ENCODE peak calls at places on chromosomes 12 and 14, in seven cellular contexts. K, H, X, E, Y, L and P are unnamed samples.

GRCh38 chr14:49420201-49420600 is 166.0 kb downstream of the RPS29 start:
- DNase-seq in K (no peak), H (no peak), X (no peak), E (no peak), Y (no peak), L (no peak), P (no peak)

GRCh38 chr12:124694846-124695497 is 127.6 kb upstream of the NCOR2 start:
- DNase-seq in K (no peak), H (no peak), X (no peak), E (no peak), Y (peak), L (peak), P (no peak)

GRCh38 chr14:24145700-24146621 is at the start of gene PSME2:
- DNase-seq in K (no peak), H (no peak), X (no peak), E (no peak), Y (peak), L (no peak), P (no peak)

GRCh38 chr12:13425766-13426165 is 229.2 kb downstream of the EMP1 start:
- DNase-seq in K (no peak), H (peak), X (no peak), E (no peak), Y (peak), L (no peak), P (peak)

GRCh38 chr12:27826076-27826475 is 46.0 kb upstream of the MANSC4 start:
- DNase-seq in K (no peak), H (no peak), X (no peak), E (no peak), Y (no peak), L (no peak), P (no peak)

GRCh38 chr12:66548338-66549049 is 130.4 kb downstream of the GRIP1 start:
- DNase-seq in K (no peak), H (no peak), X (no peak), E (no peak), Y (no peak), L (no peak), P (no peak)

GRCh38 chr12:92978607-92979006 is 49.5 kb upstream of the EEA1 start:
- DNase-seq in K (no peak), H (no peak), X (no peak), E (no peak), Y (no peak), L (no peak), P (no peak)

GRCh38 chr12:80858356-80858755 is 79.4 kb downstream of the LIN7A start:
- DNase-seq in K (no peak), H (no peak), X (no peak), E (no peak), Y (peak), L (no peak), P (no peak)

GRCh38 chr14:74217672-74218448 is 21.4 kb upstream of the VSX2 start:
- DNase-seq in K (peak), H (peak), X (peak), E (peak), Y (peak), L (peak), P (peak)

GRCh38 chr12:93602897-93603668 is 30.6 kb downstream of the SOCS2 start:
- DNase-seq in K (no peak), H (no peak), X (no peak), E (no peak), Y (no peak), L (no peak), P (no peak)

GRCh38 chr14:53946404-53947400 is 9.9 kb downstream of the BMP4 start:
- DNase-seq in K (no peak), H (no peak), X (no peak), E (no peak), Y (no peak), L (no peak), P (peak)

GRCh38 chr12:129531004-129531403 is 372.8 kb downstream of the TMEM132D start:
- DNase-seq in K (no peak), H (no peak), X (peak), E (no peak), Y (no peak), L (no peak), P (peak)

GRCh38 chr12:99393763-99394162 is 253.8 kb upstream of the GARIN6 start:
- DNase-seq in K (no peak), H (no peak), X (no peak), E (no peak), Y (no peak), L (no peak), P (no peak)

GRCh38 chr12:3437986-3438385 is 53.0 kb upstream of the PRMT8 start:
- DNase-seq in K (no peak), H (no peak), X (no peak), E (no peak), Y (no peak), L (no peak), P (peak)

GRCh38 chr14:74582910-74583581 is 29.0 kb downstream of the LTBP2 start:
- DNase-seq in K (no peak), H (no peak), X (peak), E (no peak), Y (no peak), L (peak), P (no peak)

GRCh38 chr12:116389990-116390655 is 112.6 kb upstream of the MED13L start:
- DNase-seq in K (no peak), H (peak), X (no peak), E (no peak), Y (peak), L (no peak), P (no peak)

GRCh38 chr12:76591461-76591860 is 31.9 kb upstream of the OSBPL8 start:
- DNase-seq in K (no peak), H (no peak), X (no peak), E (no peak), Y (peak), L (no peak), P (no peak)

GRCh38 chr12:106084048-106084671 is 54.6 kb downstream of the NUAK1 start:
- DNase-seq in K (no peak), H (peak), X (no peak), E (no peak), Y (peak), L (no peak), P (peak)

GRCh38 chr12:15772405-15773018 is 16.7 kb downstream of the EPS8 start:
- DNase-seq in K (no peak), H (peak), X (no peak), E (no peak), Y (no peak), L (no peak), P (no peak)

GRCh38 chr12:64678835-64679234 is 68.5 kb downstream of the RASSF3 start:
- DNase-seq in K (no peak), H (no peak), X (no peak), E (no peak), Y (no peak), L (no peak), P (no peak)

GRCh38 chr14:52706286-52706685 is 714 bp upstream of the PSMC6 start:
- DNase-seq in K (peak), H (peak), X (no peak), E (no peak), Y (no peak), L (no peak), P (no peak)

GRCh38 chr12:59070534-59070933 is 150.2 kb upstream of the LRIG3 start:
- DNase-seq in K (no peak), H (no peak), X (no peak), E (no peak), Y (peak), L (no peak), P (no peak)

GRCh38 chr14:75794615-75795038 is 133.6 kb downstream of the TTLL5 start:
- DNase-seq in K (no peak), H (peak), X (no peak), E (no peak), Y (peak), L (no peak), P (no peak)

GRCh38 chr12:75452675-75453330 is 27.8 kb upstream of the GLIPR1 start:
- DNase-seq in K (no peak), H (peak), X (no peak), E (no peak), Y (peak), L (no peak), P (no peak)

GRCh38 chr14:29682789-29683188 is 244.9 kb downstream of the PRKD1 start:
- DNase-seq in K (no peak), H (no peak), X (no peak), E (no peak), Y (no peak), L (no peak), P (no peak)
- H3K4me3 ChIP-seq in K (no peak), H (no peak), X (no peak), E (no peak), Y (no peak), L (no peak), P (no peak)

DNA sequence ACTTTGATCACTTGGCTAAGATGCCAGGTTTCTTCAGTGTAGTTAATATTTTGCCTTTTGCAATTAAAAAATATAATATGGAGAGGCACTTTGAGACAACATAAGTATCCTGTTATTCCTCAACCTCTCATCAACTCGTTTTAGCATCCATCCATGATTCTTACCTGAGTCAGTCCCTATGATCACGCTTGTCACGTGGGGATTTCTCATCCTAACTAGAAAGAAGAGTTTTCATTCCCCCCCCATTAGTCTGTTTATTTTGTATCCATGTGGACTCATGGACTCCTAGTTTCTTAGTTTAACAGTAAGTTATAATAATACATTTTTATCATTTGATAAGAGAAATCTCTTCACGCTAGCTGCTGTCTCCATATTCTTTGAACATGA is 110.3 kb downstream of the SLC25A47 start:
- DNase-seq in K (no peak), H (no peak), X (no peak), E (no peak), Y (no peak), L (no peak), P (no peak)
- H3K27ac ChIP-seq in K (no peak), H (no peak), X (no peak), E (no peak), Y (no peak), L (no peak), P (no peak)

GRCh38 chr14:63045612-63046320 is 508 bp upstream of the KCNH5 start:
- DNase-seq in K (no peak), H (peak), X (no peak), E (no peak), Y (peak), L (no peak), P (peak)
- H3K4me3 ChIP-seq in K (no peak), H (peak), X (peak), E (no peak), Y (peak), L (peak), P (peak)

GRCh38 chr14:94665121-94665520 is 52.9 kb downstream of the SERPINA3 start:
- DNase-seq in K (no peak), H (peak), X (no peak), E (no peak), Y (peak), L (no peak), P (no peak)

GRCh38 chr14:94659953-94660946 is 48.1 kb downstream of the SERPINA3 start:
- DNase-seq in K (no peak), H (no peak), X (no peak), E (no peak), Y (no peak), L (no peak), P (no peak)

GRCh38 chr14:94670692-94671285 is 58.6 kb downstream of the SERPINA3 start:
- DNase-seq in K (no peak), H (no peak), X (no peak), E (no peak), Y (no peak), L (no peak), P (no peak)

GRCh38 chr14:94663965-94664704 is 51.9 kb downstream of the SERPINA3 start:
- DNase-seq in K (no peak), H (no peak), X (no peak), E (no peak), Y (no peak), L (no peak), P (no peak)

DNA sequence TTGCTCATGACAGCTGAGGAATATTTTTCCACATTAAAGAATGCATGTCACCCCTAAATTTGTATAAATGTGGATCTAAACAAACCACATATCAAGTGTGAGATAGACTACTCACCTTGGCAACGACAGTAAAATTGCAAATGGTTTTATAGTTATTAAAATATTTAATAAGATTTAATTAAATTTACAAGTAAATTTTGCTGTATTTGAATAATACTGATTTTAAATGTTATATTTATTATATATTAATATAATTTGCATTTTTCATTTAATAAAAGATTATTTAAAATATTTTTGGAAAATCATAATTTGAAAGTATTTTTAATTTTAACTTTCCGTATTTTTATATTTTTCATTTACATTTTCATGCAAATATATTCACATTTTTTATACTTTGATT is 53.4 kb downstream of the SERPINA3 start:
- DNase-seq in K (no peak), H (no peak), X (no peak), E (no peak), Y (no peak), L (no peak), P (no peak)
- H3K27ac ChIP-seq in K (no peak), H (no peak), X (no peak), E (no peak), Y (peak), L (no peak), P (no peak)

DNA sequence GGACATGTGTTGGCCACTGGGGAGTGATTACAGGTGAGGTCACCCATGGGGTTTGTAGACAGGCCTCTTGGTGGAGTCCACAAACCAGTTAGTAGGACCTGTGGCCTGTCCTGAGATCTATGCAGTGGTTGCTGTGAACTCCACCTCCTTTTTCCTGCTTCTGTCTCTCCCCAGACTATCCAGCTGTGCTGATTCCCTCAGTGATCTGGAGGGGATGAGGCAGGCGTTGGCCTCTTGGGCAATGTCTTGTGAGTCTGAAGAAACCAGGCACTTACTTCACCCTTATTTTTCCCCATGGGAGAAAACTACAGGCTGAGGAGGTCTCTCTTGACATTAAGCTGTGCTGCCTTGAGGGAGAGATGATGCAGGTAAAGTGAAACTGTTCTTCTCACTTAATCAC is 257.2 kb upstream of the PRICKLE1 start:
- DNase-seq in K (no peak), H (no peak), X (no peak), E (no peak), Y (no peak), L (no peak), P (peak)
- H3K4me3 ChIP-seq in K (no peak), H (no peak), X (no peak), E (no peak), Y (no peak), L (no peak), P (peak)

DNA sequence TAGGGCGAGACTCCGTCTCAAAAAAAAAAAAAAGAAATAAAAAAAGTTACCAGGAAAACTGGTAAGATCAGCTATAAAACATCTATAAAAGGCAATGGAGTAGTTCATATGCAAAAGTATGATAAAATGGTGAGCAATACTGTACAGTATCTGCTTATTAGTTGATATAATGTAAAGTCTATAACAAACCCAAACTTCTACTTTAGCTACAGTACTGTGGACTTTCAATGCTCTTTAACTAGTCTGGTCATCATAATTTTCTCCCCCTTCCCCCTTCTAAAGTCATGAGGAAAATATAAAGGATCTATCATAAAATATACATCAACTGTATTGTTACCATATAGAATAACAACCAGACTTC is 43.6 kb downstream of the MDM2 start:
- DNase-seq in K (no peak), H (no peak), X (no peak), E (no peak), Y (no peak), L (no peak), P (no peak)
- H3K27ac ChIP-seq in K (no peak), H (no peak), X (no peak), E (no peak), Y (no peak), L (no peak), P (no peak)

GRCh38 chr12:56079729-56080555 is at the start of gene ERBB3:
- DNase-seq in K (peak), H (peak), X (peak), E (peak), Y (peak), L (peak), P (peak)

GRCh38 chr12:56082967-56083366 is 3.0 kb downstream of the ERBB3 start:
- DNase-seq in K (no peak), H (no peak), X (no peak), E (no peak), Y (no peak), L (no peak), P (no peak)

GRCh38 chr12:56080556-56081138 is 682 bp downstream of the ERBB3 start:
- DNase-seq in K (no peak), H (peak), X (peak), E (no peak), Y (no peak), L (no peak), P (peak)

GRCh38 chr12:56082382-56082781 is 2.4 kb downstream of the ERBB3 start:
- DNase-seq in K (no peak), H (no peak), X (no peak), E (no peak), Y (no peak), L (no peak), P (no peak)

DNA sequence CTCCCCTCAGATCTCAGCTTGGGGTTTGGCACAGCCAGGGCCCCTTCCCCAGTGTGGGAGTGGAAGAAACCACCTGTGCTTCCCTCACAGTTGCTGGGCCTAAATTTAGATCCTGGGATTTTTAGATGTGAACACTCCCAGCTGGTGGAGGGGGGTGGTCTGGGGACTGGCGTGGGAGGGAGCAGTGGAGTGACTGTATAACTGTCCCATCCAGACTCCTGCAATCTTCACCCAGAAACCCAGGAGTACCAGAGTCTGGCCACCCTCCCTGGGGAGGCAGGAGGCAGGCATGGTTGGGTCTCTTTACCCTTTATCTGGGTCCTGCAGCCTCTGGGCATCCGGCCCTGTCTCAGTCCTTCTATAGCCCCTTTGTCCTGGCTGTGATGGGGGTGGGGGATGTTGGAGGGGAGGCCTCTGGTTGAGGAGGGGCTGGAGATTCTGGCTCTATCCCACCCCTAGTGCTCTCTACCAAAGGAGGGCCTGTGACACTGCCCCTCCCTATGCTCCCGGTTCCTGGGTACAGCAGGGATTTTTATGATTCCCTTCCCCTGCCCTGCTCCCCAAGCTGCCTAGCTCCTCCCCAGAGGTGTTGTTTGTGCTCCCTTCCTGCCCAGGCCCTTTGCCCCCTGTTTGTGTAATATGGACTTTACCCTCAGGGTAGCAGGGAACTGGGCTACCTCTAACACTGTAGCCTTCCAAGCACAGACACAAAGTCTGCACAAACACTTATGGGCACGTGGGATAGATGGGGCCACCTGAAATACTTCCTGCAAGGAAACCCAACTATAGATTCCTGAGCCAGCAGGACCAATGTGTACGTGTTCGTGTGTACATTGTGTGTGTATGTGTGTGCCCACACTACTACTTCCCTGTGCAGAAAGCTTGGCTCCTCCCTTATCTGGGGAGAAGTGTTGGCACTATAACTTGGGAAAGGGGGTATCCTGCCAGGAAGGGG is 1.7 kb downstream of the ERBB3 start:
- DNase-seq in K (no peak), H (peak), X (peak), E (no peak), Y (no peak), L (no peak), P (no peak)
- H3K4me3 ChIP-seq in K (no peak), H (peak), X (peak), E (peak), Y (no peak), L (no peak), P (peak)